ENCODE peak calls at places on chromosomes 4 and X, in six cellular contexts. One of them, this sample, is unnamed.

GRCh38 chrX:153995504-153995903 is 22.9 kb downstream of the TMEM187 start:
- DNase-seq in H9: no peak
- DNase-seq in lower leg skin: no peak
- DNase-seq in A549: no peak
- DNase-seq in Calu3: no peak
- DNase-seq in breast epithelium: no peak
- DNase-seq in this sample: no peak

GRCh38 chr4:101655847-101656246 is 134.7 kb upstream of the BANK1 start:
- DNase-seq in H9: no peak
- DNase-seq in lower leg skin: no peak
- DNase-seq in A549: no peak
- DNase-seq in Calu3: no peak
- DNase-seq in breast epithelium: no peak
- DNase-seq in this sample: no peak

GRCh38 chr4:1027916-1028240 is 16.5 kb downstream of the FGFRL1 start:
- DNase-seq in H9: no peak
- DNase-seq in lower leg skin: no peak
- DNase-seq in A549: no peak
- DNase-seq in Calu3: no peak
- DNase-seq in breast epithelium: no peak
- DNase-seq in this sample: no peak

GRCh38 chr4:6357476-6357875 is 87.8 kb downstream of the WFS1 start:
- DNase-seq in H9: no peak
- DNase-seq in lower leg skin: no peak
- DNase-seq in A549: no peak
- DNase-seq in Calu3: no peak
- DNase-seq in breast epithelium: no peak
- DNase-seq in this sample: no peak

GRCh38 chrX:40462797-40463196 is 118.0 kb upstream of the ATP6AP2 start:
- DNase-seq in H9: no peak
- DNase-seq in lower leg skin: no peak
- DNase-seq in A549: no peak
- DNase-seq in Calu3: no peak
- DNase-seq in breast epithelium: no peak
- DNase-seq in this sample: no peak

GRCh38 chr4:134691915-134692314 is 490.3 kb upstream of the PABPC4L start:
- DNase-seq in H9: no peak
- DNase-seq in lower leg skin: no peak
- DNase-seq in A549: no peak
- DNase-seq in Calu3: no peak
- DNase-seq in breast epithelium: no peak
- DNase-seq in this sample: no peak

GRCh38 chr4:119559044-119559647 is 69.5 kb downstream of the PDE5A start:
- DNase-seq in H9: no peak
- DNase-seq in lower leg skin: no peak
- DNase-seq in A549: peak
- DNase-seq in Calu3: no peak
- DNase-seq in breast epithelium: no peak
- DNase-seq in this sample: no peak

GRCh38 chr4:128974203-128974602 is 119.1 kb downstream of the SCLT1 start:
- DNase-seq in H9: no peak
- DNase-seq in lower leg skin: no peak
- DNase-seq in A549: no peak
- DNase-seq in Calu3: no peak
- DNase-seq in breast epithelium: no peak
- DNase-seq in this sample: no peak

GRCh38 chr4:184785813-184786212 is 40.0 kb downstream of the ACSL1 start:
- DNase-seq in H9: no peak
- DNase-seq in lower leg skin: no peak
- DNase-seq in A549: no peak
- DNase-seq in Calu3: no peak
- DNase-seq in breast epithelium: no peak
- DNase-seq in this sample: no peak

GRCh38 chr4:52640808-52641595 is 18.1 kb downstream of the USP46 start:
- DNase-seq in H9: no peak
- DNase-seq in lower leg skin: no peak
- DNase-seq in A549: no peak
- DNase-seq in Calu3: no peak
- DNase-seq in breast epithelium: no peak
- DNase-seq in this sample: no peak

GRCh38 chrX:151019837-151020236 is 36.7 kb downstream of the HMGB3 start:
- DNase-seq in H9: no peak
- DNase-seq in lower leg skin: no peak
- DNase-seq in A549: no peak
- DNase-seq in Calu3: no peak
- DNase-seq in breast epithelium: no peak
- DNase-seq in this sample: no peak

GRCh38 chrX:111652719-111653118 is 28.3 kb upstream of the ALG13 start:
- DNase-seq in H9: no peak
- DNase-seq in lower leg skin: no peak
- DNase-seq in A549: no peak
- DNase-seq in Calu3: no peak
- DNase-seq in breast epithelium: no peak
- DNase-seq in this sample: no peak

GRCh38 chr4:174244441-174244840 is 39.0 kb downstream of the FBXO8 start:
- DNase-seq in H9: no peak
- DNase-seq in lower leg skin: no peak
- DNase-seq in A549: no peak
- DNase-seq in Calu3: no peak
- DNase-seq in breast epithelium: no peak
- DNase-seq in this sample: no peak

GRCh38 chrX:79444694-79445093 is 77.6 kb upstream of the ITM2A start:
- DNase-seq in H9: no peak
- DNase-seq in lower leg skin: no peak
- DNase-seq in A549: no peak
- DNase-seq in Calu3: no peak
- DNase-seq in breast epithelium: no peak
- DNase-seq in this sample: no peak
- TF ChIP-seq CTCF in H9: no peak
- TF ChIP-seq CTCF in lower leg skin: no peak
- TF ChIP-seq CTCF in A549: no peak
- TF ChIP-seq CTCF in Calu3: no peak
- TF ChIP-seq CTCF in breast epithelium: no peak
- TF ChIP-seq CTCF in this sample: no peak

GRCh38 chr4:62490635-62491034 is 1290.5 kb downstream of the ADGRL3 start:
- DNase-seq in H9: no peak
- DNase-seq in lower leg skin: no peak
- DNase-seq in A549: no peak
- DNase-seq in Calu3: no peak
- DNase-seq in breast epithelium: no peak
- DNase-seq in this sample: no peak

GRCh38 chr4:62500296-62500695 is 1300.2 kb downstream of the ADGRL3 start:
- DNase-seq in H9: no peak
- DNase-seq in lower leg skin: no peak
- DNase-seq in A549: no peak
- DNase-seq in Calu3: no peak
- DNase-seq in breast epithelium: no peak
- DNase-seq in this sample: no peak

DNA sequence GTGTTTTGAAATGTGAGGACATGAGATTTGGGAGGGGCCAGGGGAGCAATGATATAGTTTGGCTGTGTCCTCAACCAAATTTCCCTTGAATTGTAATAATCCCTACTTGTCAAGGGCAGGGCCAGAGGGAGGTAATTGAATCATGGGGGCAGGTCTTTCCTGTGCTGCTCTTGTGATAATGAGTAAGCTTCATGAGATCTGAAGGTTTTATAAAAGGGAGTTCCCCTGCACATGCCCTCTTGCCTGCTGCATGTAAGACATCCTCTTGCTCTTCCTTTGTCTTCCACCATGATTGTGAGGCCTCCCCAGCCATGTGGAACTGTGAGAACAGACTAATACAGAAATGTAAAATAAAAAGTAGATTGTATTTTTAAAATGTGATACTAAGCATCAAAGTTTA is 1294.9 kb downstream of the ADGRL3 start:
- DNase-seq in H9: no peak
- DNase-seq in lower leg skin: no peak
- DNase-seq in A549: no peak
- DNase-seq in Calu3: no peak
- DNase-seq in breast epithelium: no peak
- DNase-seq in this sample: no peak
- TF ChIP-seq CTCF in H9: no peak
- TF ChIP-seq CTCF in lower leg skin: no peak
- TF ChIP-seq CTCF in A549: no peak
- TF ChIP-seq CTCF in Calu3: no peak
- TF ChIP-seq CTCF in breast epithelium: no peak
- TF ChIP-seq CTCF in this sample: no peak

GRCh38 chrX:30190426-30190825 is 24.9 kb upstream of the MAGEB2 start:
- DNase-seq in H9: no peak
- DNase-seq in lower leg skin: no peak
- DNase-seq in A549: no peak
- DNase-seq in Calu3: no peak
- DNase-seq in breast epithelium: no peak
- DNase-seq in this sample: no peak

GRCh38 chrX:30196322-30196721 is 19.0 kb upstream of the MAGEB2 start:
- DNase-seq in H9: no peak
- DNase-seq in lower leg skin: no peak
- DNase-seq in A549: peak
- DNase-seq in Calu3: no peak
- DNase-seq in breast epithelium: no peak
- DNase-seq in this sample: no peak
- TF ChIP-seq CTCF in H9: peak
- TF ChIP-seq CTCF in lower leg skin: no peak
- TF ChIP-seq CTCF in A549: peak
- TF ChIP-seq CTCF in Calu3: no peak
- TF ChIP-seq CTCF in breast epithelium: no peak
- TF ChIP-seq CTCF in this sample: no peak

GRCh38 chr4:70980196-70980595 is 13.3 kb upstream of the DCK start:
- DNase-seq in H9: no peak
- DNase-seq in lower leg skin: no peak
- DNase-seq in A549: no peak
- DNase-seq in Calu3: no peak
- DNase-seq in breast epithelium: no peak
- DNase-seq in this sample: no peak
- TF ChIP-seq CTCF in H9: no peak
- TF ChIP-seq CTCF in lower leg skin: no peak
- TF ChIP-seq CTCF in A549: no peak
- TF ChIP-seq CTCF in Calu3: no peak
- TF ChIP-seq CTCF in breast epithelium: no peak
- TF ChIP-seq CTCF in this sample: no peak

GRCh38 chr4:77818077-77818666 is 996 bp downstream of the CNOT6L start:
- DNase-seq in H9: peak
- DNase-seq in lower leg skin: peak
- DNase-seq in A549: peak
- DNase-seq in Calu3: peak
- DNase-seq in breast epithelium: peak
- DNase-seq in this sample: no peak
- TF ChIP-seq CTCF in H9: peak
- TF ChIP-seq CTCF in lower leg skin: no peak
- TF ChIP-seq CTCF in A549: peak
- TF ChIP-seq CTCF in Calu3: peak
- TF ChIP-seq CTCF in breast epithelium: peak
- TF ChIP-seq CTCF in this sample: peak

DNA sequence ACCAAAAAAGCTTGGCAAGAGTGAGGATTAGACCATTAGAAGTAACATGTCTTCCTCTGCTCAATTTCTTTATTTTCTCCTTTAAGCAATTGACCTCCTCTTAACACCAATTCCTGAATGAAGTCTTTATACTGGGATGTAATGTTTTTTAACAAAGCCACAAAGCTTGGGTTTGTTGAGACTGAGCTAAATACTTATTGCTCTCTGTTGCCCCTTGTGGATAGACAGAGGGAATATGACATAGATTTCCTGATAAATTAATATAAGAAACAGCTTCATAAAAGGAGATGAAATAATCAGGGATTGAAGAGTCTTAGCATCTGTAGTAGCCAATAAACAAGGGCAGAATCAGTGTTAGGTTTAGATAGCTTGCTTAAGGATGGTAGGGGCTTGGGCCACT is 57.6 kb downstream of the CCDC160 start:
- DNase-seq in H9: no peak
- DNase-seq in lower leg skin: no peak
- DNase-seq in A549: no peak
- DNase-seq in Calu3: no peak
- DNase-seq in breast epithelium: no peak
- DNase-seq in this sample: no peak
- TF ChIP-seq CTCF in H9: peak
- TF ChIP-seq CTCF in lower leg skin: no peak
- TF ChIP-seq CTCF in A549: peak
- TF ChIP-seq CTCF in Calu3: no peak
- TF ChIP-seq CTCF in breast epithelium: no peak
- TF ChIP-seq CTCF in this sample: no peak

This sample was measured in D721Med.